ENCODE peak calls at places on chromosomes 11 and 22, in ten cellular contexts. U, Q, P, Z, V, C, R, X, O and K are unnamed samples.

GRCh38 chr11:60528934-60529333 is 13.7 kb downstream of the MS4A13 start:
- DNase-seq in O (no peak), C (no peak), Z (no peak), U (no peak), R (no peak), P (no peak), X (no peak), V (no peak), Q (no peak), K (no peak)

GRCh38 chr11:75849917-75850316 is 34.9 kb downstream of the UVRAG start:
- DNase-seq in R (no peak), X (no peak), P (no peak), O (no peak), U (no peak), Q (no peak), Z (no peak), V (no peak), C (no peak), K (no peak)

GRCh38 chr11:115653926-115654325 is 149.7 kb upstream of the CADM1 start:
- DNase-seq in R (no peak), O (no peak), V (no peak), P (no peak), Z (no peak), U (no peak), Q (no peak), C (no peak), X (no peak), K (no peak)

GRCh38 chr11:60915250-60915914 is 1.4 kb downstream of the TMEM109 start:
- DNase-seq in Z (peak), X (peak), V (no peak), O (no peak), C (peak), P (no peak), R (peak), U (peak), Q (peak), K (no peak)

GRCh38 chr22:25955323-25955722 is 213.3 kb downstream of the MYO18B start:
- DNase-seq in O (no peak), Z (no peak), X (no peak), V (no peak), R (no peak), P (no peak), Q (no peak), U (no peak), C (no peak), K (no peak)

GRCh38 chr11:126892781-126893180 is 107.8 kb downstream of the KIRREL3 start:
- DNase-seq in C (no peak), Z (no peak), O (no peak), Q (no peak), X (peak), P (no peak), R (peak), U (no peak), V (no peak), K (no peak)

GRCh38 chr22:21457023-21457787 is 10.0 kb upstream of the TMEM191C start:
- DNase-seq in Q (no peak), R (peak), P (no peak), U (peak), V (no peak), X (no peak), Z (no peak), C (peak), O (no peak), K (no peak)

GRCh38 chr22:22877523-22878210 is 9.9 kb upstream of the IGLL5 start:
- DNase-seq in O (peak), U (no peak), P (peak), Z (peak), Q (peak), R (peak), C (peak), V (peak), X (no peak), K (no peak)

GRCh38 chr22:35446365-35446764 is 46.4 kb downstream of the MCM5 start:
- DNase-seq in Z (no peak), V (no peak), O (no peak), C (peak), X (no peak), Q (no peak), U (no peak), R (no peak), P (no peak), K (no peak)

GRCh38 chr11:119729581-119730346 is 764 bp upstream of the NECTIN1 start:
- DNase-seq in U (no peak), R (peak), C (peak), O (peak), X (no peak), V (peak), P (peak), Z (no peak), Q (peak), K (peak)

GRCh38 chr11:2380807-2381350 is 3.8 kb downstream of the CD81 start:
- DNase-seq in Z (no peak), R (no peak), Q (peak), X (no peak), C (no peak), V (peak), P (peak), O (peak), U (peak), K (no peak)

GRCh38 chr11:110621826-110622225 is 90.4 kb downstream of the ARHGAP20 start:
- DNase-seq in U (no peak), X (no peak), C (peak), R (no peak), Q (no peak), V (no peak), Z (no peak), P (no peak), O (no peak), K (no peak)

GRCh38 chr11:93849751-93850584 is 450 bp downstream of the VSTM5 start:
- DNase-seq in R (peak), Z (no peak), O (peak), V (peak), C (no peak), Q (peak), P (no peak), U (no peak), X (peak), K (no peak)

GRCh38 chr22:25453557-25453956 is 110.9 kb upstream of the GRK3 start:
- DNase-seq in R (no peak), Q (no peak), V (no peak), C (no peak), P (no peak), O (peak), X (no peak), Z (no peak), U (no peak), K (no peak)

GRCh38 chr11:66595245-66595904 is 2.4 kb downstream of the CCS start:
- DNase-seq in Q (peak), C (peak), Z (no peak), O (no peak), V (peak), U (no peak), R (no peak), P (no peak), X (no peak), K (no peak)

GRCh38 chr22:30426395-30427353 is 1.1 kb downstream of the MTFP1 start:
- DNase-seq in Q (peak), O (peak), P (peak), V (peak), R (peak), U (peak), C (peak), X (peak), Z (peak), K (peak)

GRCh38 chr11:77126861-77127673 is 979 bp upstream of the MYO7A start:
- DNase-seq in U (peak), Q (peak), P (no peak), C (peak), V (peak), O (peak), X (peak), Z (peak), R (peak), K (no peak)

GRCh38 chr11:74081428-74081827 is 72.5 kb upstream of the UCP3 start:
- DNase-seq in O (no peak), R (no peak), Z (no peak), V (no peak), U (no peak), C (no peak), P (no peak), X (no peak), Q (no peak), K (no peak)

GRCh38 chr22:39622881-39623367 is 52.4 kb downstream of the CACNA1I start:
- DNase-seq in V (peak), P (no peak), Z (peak), Q (peak), R (peak), U (peak), O (peak), X (peak), C (peak), K (no peak)

GRCh38 chr11:57476223-57476882 is 16.0 kb downstream of the RTN4RL2 start:
- DNase-seq in O (peak), R (peak), P (no peak), X (peak), U (no peak), Q (peak), C (no peak), V (peak), Z (no peak), K (no peak)

GRCh38 chr11:116827461-116827860 is 2.2 kb upstream of the APOC3 start:
- DNase-seq in Z (no peak), P (no peak), O (no peak), U (no peak), V (no peak), R (no peak), C (no peak), Q (no peak), X (no peak), K (no peak)

GRCh38 chr11:116830184-116830912 is 641 bp downstream of the APOC3 start:
- DNase-seq in C (no peak), Z (no peak), P (no peak), U (no peak), V (no peak), X (no peak), Q (no peak), O (no peak), R (no peak), K (no peak)

GRCh38 chr11:116826751-116827431 is 2.8 kb upstream of the APOC3 start:
- DNase-seq in X (no peak), C (no peak), Q (no peak), P (no peak), O (peak), V (no peak), Z (no peak), R (no peak), U (no peak), K (no peak)

GRCh38 chr11:116829525-116830183 is at the start of gene APOC3:
- DNase-seq in C (peak), Q (no peak), Z (no peak), V (no peak), R (no peak), P (no peak), X (no peak), U (no peak), O (peak), K (no peak)

GRCh38 chr11:116828632-116829524 is 829 bp upstream of the APOC3 start:
- DNase-seq in P (no peak), V (no peak), R (no peak), Q (no peak), C (no peak), U (no peak), O (peak), X (no peak), Z (no peak), K (no peak)
- TF ChIP-seq CTCF in P (no peak), V (no peak), R (no peak), Q (no peak), C (no peak), U (no peak), O (no peak), X (no peak), Z (no peak), K (no peak)

GRCh38 chr11:123187670-123188507 is 7.2 kb downstream of the CLMP start:
- DNase-seq in O (no peak), U (no peak), R (peak), P (no peak), Q (no peak), C (peak), Z (no peak), X (no peak), V (no peak), K (no peak)
- H3K27ac ChIP-seq in O (no peak), U (peak), R (peak), P (no peak), Q (no peak), C (peak), Z (no peak), X (no peak), V (peak), K (peak)

DNA sequence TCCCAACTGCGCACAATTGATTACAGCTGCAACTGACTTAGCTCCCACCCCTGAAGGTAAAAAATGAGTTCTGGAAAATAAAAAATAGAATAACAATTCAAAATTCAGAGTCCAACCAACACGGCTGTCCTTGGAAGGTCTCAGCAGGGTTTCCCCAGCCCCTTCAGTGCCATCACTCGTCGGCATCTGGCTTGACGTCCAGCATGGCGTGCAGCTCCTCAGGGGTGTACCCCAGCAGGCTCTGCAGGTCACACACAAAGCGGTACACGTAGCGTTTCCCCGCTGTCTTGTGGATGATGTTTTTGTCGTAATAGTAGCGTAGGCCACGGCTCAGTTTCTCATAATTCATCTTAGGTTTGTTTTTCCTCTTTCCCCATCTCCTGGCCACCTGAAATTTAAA is 125.2 kb downstream of the ETS1 start:
- DNase-seq in R (no peak), P (no peak), X (no peak), C (no peak), O (no peak), Z (no peak), U (no peak), V (no peak), Q (no peak), K (no peak)
- TF ChIP-seq CTCF in R (no peak), P (no peak), X (no peak), C (no peak), O (no peak), Z (no peak), U (no peak), V (no peak), Q (no peak), K (no peak)

GRCh38 chr11:46616551-46617450 is at the start of gene HARBI1:
- DNase-seq in P (peak), Z (peak), R (peak), Q (peak), O (peak), V (peak), U (peak), X (peak), C (peak), K (peak)

GRCh38 chr11:46618789-46619188 is 1.4 kb downstream of the ATG13 start:
- DNase-seq in R (no peak), O (no peak), V (no peak), U (no peak), X (no peak), Z (no peak), C (no peak), Q (no peak), P (no peak), K (no peak)

GRCh38 chr11:46612326-46612725 is 4.7 kb downstream of the HARBI1 start:
- DNase-seq in O (no peak), U (no peak), C (no peak), X (no peak), V (no peak), Q (no peak), P (no peak), Z (no peak), R (no peak), K (no peak)

GRCh38 chr11:46617451-46618314 is at the start of gene ATG13:
- DNase-seq in C (peak), Q (peak), O (peak), P (peak), X (peak), R (peak), U (peak), Z (peak), V (peak), K (peak)

GRCh38 chr11:46615756-46616155 is 1.3 kb downstream of the HARBI1 start:
- DNase-seq in U (no peak), Q (no peak), O (no peak), V (no peak), R (no peak), C (peak), P (no peak), X (no peak), Z (no peak), K (no peak)
- H3K27ac ChIP-seq in U (no peak), Q (no peak), O (no peak), V (no peak), R (no peak), C (no peak), P (no peak), X (peak), Z (no peak), K (no peak)

GRCh38 chr22:41444360-41445170 is 2.0 kb downstream of the TOB2 start:
- DNase-seq in Z (peak), R (peak), O (peak), X (peak), V (peak), C (peak), Q (peak), U (peak), P (peak), K (peak)

GRCh38 chr22:41447435-41448188 is 1.0 kb upstream of the TOB2 start:
- DNase-seq in O (peak), C (peak), Q (peak), Z (peak), P (peak), V (peak), X (peak), U (peak), R (peak), K (no peak)

GRCh38 chr22:41446639-41447434 is at the start of gene TOB2:
- DNase-seq in C (peak), V (peak), X (peak), Z (peak), U (peak), Q (peak), R (peak), P (peak), O (peak), K (peak)

GRCh38 chr22:41445171-41446056 is 1.2 kb downstream of the TOB2 start:
- DNase-seq in V (no peak), X (peak), C (no peak), Q (no peak), O (peak), Z (peak), P (no peak), R (peak), U (no peak), K (no peak)

DNA sequence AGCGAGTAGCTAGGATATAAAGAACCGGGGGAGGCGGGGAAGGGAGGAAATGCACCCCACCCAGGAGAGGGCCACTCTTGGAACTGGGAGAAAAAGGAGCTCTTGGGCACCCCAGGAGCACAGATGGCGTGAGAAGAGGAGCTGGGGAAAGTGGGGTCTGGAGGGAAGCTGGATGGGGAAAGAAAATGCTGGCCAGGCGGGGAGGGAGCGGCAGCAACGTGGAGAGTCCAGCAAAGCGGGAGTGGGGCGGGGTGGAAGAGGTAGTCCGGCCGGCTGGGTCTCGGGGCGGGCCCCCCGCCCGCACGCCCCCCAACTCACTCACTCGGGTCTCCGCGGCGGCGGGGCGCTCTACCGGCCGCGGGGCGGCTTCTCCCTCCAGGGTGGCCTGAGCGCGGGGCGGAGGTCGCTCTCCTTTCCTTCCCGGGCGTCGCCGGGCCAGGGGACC is 522 bp downstream of the TOB2 start:
- DNase-seq in C (no peak), O (peak), P (no peak), U (no peak), X (peak), Z (no peak), V (peak), R (peak), Q (peak), K (no peak)
- TF ChIP-seq CTCF in C (no peak), O (no peak), P (no peak), U (no peak), X (no peak), Z (no peak), V (no peak), R (no peak), Q (no peak), K (no peak)

GRCh38 chr11:65119670-65119995 is 2.1 kb upstream of the ZNHIT2 start:
- DNase-seq in P (no peak), O (no peak), R (no peak), C (no peak), U (no peak), X (no peak), V (no peak), Z (no peak), Q (no peak), K (no peak)

GRCh38 chr11:65117206-65118096 is at the start of gene ZNHIT2:
- DNase-seq in C (peak), X (peak), P (peak), R (peak), O (peak), V (peak), U (peak), Q (peak), Z (peak), K (peak)

GRCh38 chr11:65120831-65121230 is 1.1 kb downstream of the FAU start:
- DNase-seq in Z (no peak), O (no peak), C (no peak), P (no peak), Q (no peak), R (no peak), X (no peak), V (no peak), U (no peak), K (no peak)

GRCh38 chr11:65116370-65117205 is 913 bp downstream of the ZNHIT2 start:
- DNase-seq in Q (peak), O (peak), R (peak), U (no peak), X (peak), V (no peak), P (no peak), Z (peak), C (peak), K (no peak)

DNA sequence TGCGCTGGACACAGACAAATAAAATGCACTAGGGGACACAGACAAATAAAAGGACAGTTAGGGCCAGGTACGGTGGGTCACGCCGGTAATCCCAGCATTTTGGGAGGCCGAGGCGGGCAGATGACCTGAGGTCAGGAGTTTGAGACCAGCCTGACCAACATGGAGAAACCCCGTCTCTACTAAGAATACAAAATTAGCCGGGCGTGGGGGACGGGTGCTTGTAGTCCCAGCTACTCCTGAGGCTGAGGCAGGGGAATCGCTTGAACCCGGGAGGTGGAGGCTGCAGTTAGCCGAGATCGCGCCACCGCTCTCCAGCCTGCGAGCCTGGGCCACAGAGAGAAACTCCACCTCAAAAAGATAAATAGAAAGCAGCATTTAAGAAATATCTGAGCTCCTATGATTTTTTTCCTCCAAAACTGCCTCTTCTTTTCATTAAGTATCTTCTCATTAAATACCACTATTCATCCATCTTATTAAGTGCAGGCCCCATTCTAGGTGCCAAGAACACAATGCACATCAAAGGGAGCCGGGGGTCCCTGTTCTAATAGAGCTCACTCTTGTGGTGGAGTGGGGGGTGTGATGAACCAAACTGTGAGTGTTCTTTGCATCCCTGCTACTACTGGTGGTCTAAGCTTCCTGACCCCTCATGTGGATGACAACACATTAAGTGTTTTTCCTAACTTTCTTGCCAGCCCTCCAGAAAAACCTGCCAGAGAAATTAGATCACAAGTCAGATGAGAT is 766 bp upstream of the ZNHIT2 start:
- DNase-seq in V (no peak), U (no peak), X (no peak), R (no peak), Z (no peak), P (no peak), Q (no peak), C (no peak), O (no peak), K (no peak)
- H3K27ac ChIP-seq in V (peak), U (peak), X (peak), R (no peak), Z (peak), P (no peak), Q (peak), C (no peak), O (peak), K (peak)